ENCODE peak calls at places on chromosomes 2 and 18, in seven cellular contexts. I, W, O, N, T, F and R are unnamed samples.

GRCh38 chr2:227472265-227473018 is 486 bp downstream of the AGFG1 start:
- DNase-seq in F (peak; percentile 40), T (no peak), W (no peak), N (no peak), O (peak; percentile 7), I (peak; percentile 44), R (no peak)

GRCh38 chr18:52343138-52343537 is 3.1 kb downstream of the DCC start:
- DNase-seq in O (no peak), T (peak; percentile 29), I (peak; percentile 24), W (no peak), N (no peak), F (no peak), R (no peak)

GRCh38 chr18:5851998-5852397 is 43.3 kb downstream of the TMEM200C start:
- DNase-seq in N (no peak), I (no peak), W (no peak), T (no peak), O (no peak), F (no peak), R (no peak)

GRCh38 chr2:231819449-231820042 is 33.3 kb downstream of the COPS7B start:
- DNase-seq in F (no peak), W (no peak), T (no peak), N (no peak), O (no peak), I (no peak), R (no peak)

GRCh38 chr2:1742680-1743395 is 1.5 kb downstream of the PXDN start:
- DNase-seq in T (peak; percentile 58), I (no peak), W (no peak), N (peak; percentile 79), O (peak; percentile 85), F (peak; percentile 76), R (peak; percentile 85)

GRCh38 chr2:61185329-61185728 is 23.3 kb downstream of the C2orf74 start:
- DNase-seq in I (no peak), F (no peak), T (no peak), O (no peak), N (no peak), W (peak; percentile 76), R (no peak)

GRCh38 chr2:177478029-177478428 is 85.5 kb downstream of the AGPS start:
- DNase-seq in T (no peak), I (no peak), W (no peak), F (no peak), O (no peak), N (no peak), R (no peak)

GRCh38 chr2:151481744-151482143 is 72.0 kb downstream of the RIF1 start:
- DNase-seq in T (no peak), F (no peak), I (no peak), W (no peak), O (no peak), N (no peak), R (no peak)

GRCh38 chr2:40716879-40717278 is 265.0 kb upstream of the SLC8A1 start:
- DNase-seq in T (peak; percentile 49), W (no peak), I (no peak), N (no peak), F (peak; percentile 34), O (no peak), R (peak; percentile 21)

GRCh38 chr2:99205491-99205890 is 24.5 kb downstream of the MRPL30 start:
- DNase-seq in N (no peak), O (no peak), I (no peak), T (peak; percentile 15), F (no peak), W (no peak), R (no peak)

GRCh38 chr2:101781730-101782426 is 84.4 kb downstream of the MAP4K4 start:
- DNase-seq in T (no peak), O (no peak), F (no peak), W (no peak), N (no peak), I (no peak), R (no peak)

GRCh38 chr2:70789304-70790078 is 952 bp downstream of the FIGLA start:
- DNase-seq in N (peak; percentile 22), T (peak; percentile 78), I (peak; percentile 59), F (peak; percentile 65), W (peak; percentile 64), O (peak; percentile 48), R (no peak)

GRCh38 chr2:64598226-64598625 is 55.5 kb downstream of the SERTAD2 start:
- DNase-seq in N (no peak), O (no peak), W (no peak), T (no peak), F (no peak), I (no peak), R (no peak)

GRCh38 chr2:36380624-36381481 is 25.3 kb downstream of the CRIM1 start:
- DNase-seq in F (no peak), O (no peak), W (no peak), T (peak; percentile 95), N (no peak), I (no peak), R (peak; percentile 96)

GRCh38 chr18:25284861-25285574 is 66.9 kb downstream of the ZNF521 start:
- DNase-seq in I (no peak), W (no peak), T (no peak), O (no peak), F (no peak), N (no peak), R (no peak)

GRCh38 chr2:225025917-225026571 is 16.2 kb downstream of the DOCK10 start:
- DNase-seq in W (no peak), O (no peak), N (no peak), I (no peak), T (peak; percentile 30), F (no peak), R (no peak)

GRCh38 chr2:68195096-68195495 is 37.4 kb downstream of the PNO1 start:
- DNase-seq in F (no peak), W (no peak), I (no peak), O (no peak), N (no peak), T (no peak), R (no peak)

GRCh38 chr2:119421731-119422130 is 9.9 kb upstream of the TMEM37 start:
- DNase-seq in T (no peak), F (no peak), O (no peak), W (no peak), I (no peak), N (no peak), R (no peak)
- H3K4me1 ChIP-seq in T (peaks cover 37% of the 10 kb centered on the region), F (peaks cover 10% of the 10 kb centered on the region), O (no peaks in the 10 kb centered on the region), W (peaks cover 13% of the 10 kb centered on the region), I (no peaks in the 10 kb centered on the region), N (peaks cover 8% of the 10 kb centered on the region), R (no peaks in the 10 kb centered on the region)

GRCh38 chr2:3242747-3243369 is 134.8 kb downstream of the EIPR1 start:
- DNase-seq in W (no peak), N (no peak), O (no peak), I (no peak), T (no peak), F (no peak), R (no peak)
- H3K4me1 ChIP-seq in W (no peaks in the 10 kb centered on the region), N (no peaks in the 10 kb centered on the region), O (no peaks in the 10 kb centered on the region), I (no peaks in the 10 kb centered on the region), T (no peaks in the 10 kb centered on the region), F (peaks cover 7% of the 10 kb centered on the region), R (no peaks in the 10 kb centered on the region)

GRCh38 chr2:97711394-97711711 is 2.0 kb upstream of the ZAP70 start:
- DNase-seq in N (no peak), I (no peak), T (no peak), W (no peak), O (no peak), F (peak; percentile 14), R (no peak)
- H3K4me1 ChIP-seq in N (no peaks in the 10 kb centered on the region), I (no peaks in the 10 kb centered on the region), T (no peaks in the 10 kb centered on the region), W (peaks cover 2% of the 10 kb centered on the region), O (no peaks in the 10 kb centered on the region), F (no peaks in the 10 kb centered on the region), R (no peaks in the 10 kb centered on the region)

GRCh38 chr2:174332607-174333001 is 2.1 kb upstream of the SP9 start:
- DNase-seq in T (peak; percentile 44), W (peak; percentile 60), I (no peak), O (no peak), N (no peak), F (no peak), R (no peak)

GRCh38 chr2:174334278-174334715 is 457 bp upstream of the SP9 start:
- DNase-seq in N (no peak), F (no peak), W (no peak), O (no peak), I (no peak), T (peak; percentile 47), R (no peak)

GRCh38 chr2:174334781-174335604 is at the start of gene SP9:
- DNase-seq in F (no peak), N (no peak), T (peak; percentile 89), O (no peak), I (peak; percentile 36), W (no peak), R (peak; percentile 81)

GRCh38 chr2:174333017-174333501 is 1.7 kb upstream of the SP9 start:
- DNase-seq in I (no peak), N (no peak), W (no peak), T (peak; percentile 15), F (no peak), O (no peak), R (no peak)

DNA sequence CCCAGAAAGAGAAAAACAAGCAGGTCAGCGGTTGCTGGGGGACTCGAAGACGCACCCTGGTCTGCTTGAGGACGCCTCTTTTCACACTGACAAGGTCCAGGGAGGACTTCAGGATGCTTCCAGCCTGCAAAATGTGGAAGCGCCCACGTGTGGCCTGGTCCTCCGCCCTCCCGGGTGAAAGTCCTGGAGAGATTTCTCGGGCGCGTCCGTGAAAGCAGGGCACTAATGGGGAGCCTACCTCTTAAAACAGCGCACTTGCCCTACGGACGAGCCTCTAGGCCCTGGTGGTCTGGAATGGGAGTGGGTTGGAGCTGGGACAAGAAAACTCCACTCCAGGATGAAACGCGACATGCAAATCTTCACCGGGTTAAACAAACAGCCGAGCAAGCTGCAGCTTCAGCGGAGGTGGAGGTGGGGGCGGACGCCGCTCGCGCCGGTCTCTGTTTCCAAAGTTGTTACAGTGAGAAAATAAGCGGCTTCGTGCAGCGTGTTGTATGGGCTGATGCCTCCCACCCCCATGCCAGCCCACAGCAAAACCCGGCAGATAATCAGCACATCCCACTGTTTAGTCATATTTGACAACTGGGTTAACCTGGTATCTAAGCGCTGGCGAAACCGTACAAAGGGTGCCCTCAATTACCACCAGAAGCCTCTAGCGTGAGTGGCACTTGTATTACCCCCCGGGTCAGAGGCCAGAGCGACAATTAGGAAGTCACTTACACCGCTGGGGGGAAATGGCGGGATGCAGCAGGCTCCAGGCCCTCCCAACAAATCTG is 1.1 kb upstream of the SP9 start:
- DNase-seq in F (no peak), I (no peak), N (no peak), O (no peak), T (peak; percentile 28), W (no peak), R (no peak)
- H3K4me1 ChIP-seq in F (peaks cover 58% of the 10 kb centered on the region), I (peaks cover 9% of the 10 kb centered on the region), N (peaks cover 21% of the 10 kb centered on the region), O (no peaks in the 10 kb centered on the region), T (peaks cover 35% of the 10 kb centered on the region), W (peaks cover 24% of the 10 kb centered on the region), R (peaks cover 11% of the 10 kb centered on the region)